ENCODE peak calls at places on chromosomes 7 and 10, in six cellular contexts. One of them, this sample, is unnamed.

GRCh38 chr7:100895701-100895955 is at the start of gene ACHE:
- DNase-seq in fibroblast of the aortic adventitia: no peak
- DNase-seq in HL-60: no peak
- DNase-seq in cardiac muscle cell: no peak
- DNase-seq in neural crest cell: no peak
- DNase-seq in progenitor cell of endocrine pancreas: no peak
- DNase-seq in this sample: no peak

GRCh38 chr10:100738055-100738827 is 7.1 kb upstream of the PAX2 start:
- DNase-seq in fibroblast of the aortic adventitia: no peak
- DNase-seq in HL-60: no peak
- DNase-seq in cardiac muscle cell: no peak
- DNase-seq in neural crest cell: no peak
- DNase-seq in progenitor cell of endocrine pancreas: no peak
- DNase-seq in this sample: no peak

GRCh38 chr10:86798636-86799035 is 42.2 kb downstream of the BMPR1A start:
- DNase-seq in fibroblast of the aortic adventitia: peak; percentile 55
- DNase-seq in HL-60: no peak
- DNase-seq in cardiac muscle cell: no peak
- DNase-seq in neural crest cell: no peak
- DNase-seq in progenitor cell of endocrine pancreas: no peak
- DNase-seq in this sample: no peak

GRCh38 chr10:102167861-102168260 is 15.7 kb downstream of the NOLC1 start:
- DNase-seq in fibroblast of the aortic adventitia: peak; percentile 73
- DNase-seq in HL-60: no peak
- DNase-seq in cardiac muscle cell: no peak
- DNase-seq in neural crest cell: no peak
- DNase-seq in progenitor cell of endocrine pancreas: no peak
- DNase-seq in this sample: no peak

GRCh38 chr7:94295805-94296204 is 98.9 kb upstream of the COL1A2 start:
- DNase-seq in fibroblast of the aortic adventitia: peak; percentile 94
- DNase-seq in HL-60: no peak
- DNase-seq in cardiac muscle cell: peak; percentile 91
- DNase-seq in neural crest cell: no peak
- DNase-seq in progenitor cell of endocrine pancreas: no peak
- DNase-seq in this sample: peak; percentile 73

GRCh38 chr10:69588358-69588757 is 15.1 kb upstream of the NEUROG3 start:
- DNase-seq in fibroblast of the aortic adventitia: no peak
- DNase-seq in HL-60: no peak
- DNase-seq in cardiac muscle cell: no peak
- DNase-seq in neural crest cell: no peak
- DNase-seq in progenitor cell of endocrine pancreas: no peak
- DNase-seq in this sample: no peak

GRCh38 chr7:141562036-141562435 is 10.8 kb downstream of the AGK start:
- DNase-seq in fibroblast of the aortic adventitia: no peak
- DNase-seq in HL-60: no peak
- DNase-seq in cardiac muscle cell: no peak
- DNase-seq in neural crest cell: no peak
- DNase-seq in progenitor cell of endocrine pancreas: no peak
- DNase-seq in this sample: no peak

GRCh38 chr7:128206017-128206746 is 34.9 kb upstream of the LEP start:
- DNase-seq in fibroblast of the aortic adventitia: no peak
- DNase-seq in HL-60: no peak
- DNase-seq in cardiac muscle cell: no peak
- DNase-seq in neural crest cell: no peak
- DNase-seq in progenitor cell of endocrine pancreas: no peak
- DNase-seq in this sample: no peak

GRCh38 chr7:111796671-111797070 is 234.4 kb upstream of the IMMP2L start:
- DNase-seq in fibroblast of the aortic adventitia: peak; percentile 32
- DNase-seq in HL-60: peak; percentile 10
- DNase-seq in cardiac muscle cell: peak; percentile 27
- DNase-seq in neural crest cell: peak; percentile 4
- DNase-seq in progenitor cell of endocrine pancreas: no peak
- DNase-seq in this sample: no peak

GRCh38 chr7:4738711-4739527 is 36.5 kb upstream of the AP5Z1 start:
- DNase-seq in fibroblast of the aortic adventitia: peak; percentile 89
- DNase-seq in HL-60: peak; percentile 55
- DNase-seq in cardiac muscle cell: peak; percentile 90
- DNase-seq in neural crest cell: peak; percentile 11
- DNase-seq in progenitor cell of endocrine pancreas: no peak
- DNase-seq in this sample: peak; percentile 55

GRCh38 chr7:150357277-150357676 is 11.3 kb upstream of the REPIN1 start:
- DNase-seq in fibroblast of the aortic adventitia: no peak
- DNase-seq in HL-60: no peak
- DNase-seq in cardiac muscle cell: no peak
- DNase-seq in neural crest cell: no peak
- DNase-seq in progenitor cell of endocrine pancreas: no peak
- DNase-seq in this sample: no peak

GRCh38 chr10:96975083-96975482 is 143.0 kb downstream of the LCOR start:
- DNase-seq in fibroblast of the aortic adventitia: no peak
- DNase-seq in HL-60: no peak
- DNase-seq in cardiac muscle cell: no peak
- DNase-seq in neural crest cell: no peak
- DNase-seq in progenitor cell of endocrine pancreas: no peak
- DNase-seq in this sample: no peak

GRCh38 chr7:146736446-146737190 is 620.0 kb downstream of the CNTNAP2 start:
- DNase-seq in fibroblast of the aortic adventitia: no peak
- DNase-seq in HL-60: no peak
- DNase-seq in cardiac muscle cell: peak; percentile 7
- DNase-seq in neural crest cell: no peak
- DNase-seq in progenitor cell of endocrine pancreas: no peak
- DNase-seq in this sample: no peak

GRCh38 chr7:37352974-37353948 is 95.4 kb downstream of the ELMO1 start:
- DNase-seq in fibroblast of the aortic adventitia: no peak
- DNase-seq in HL-60: peak; percentile 54
- DNase-seq in cardiac muscle cell: no peak
- DNase-seq in neural crest cell: no peak
- DNase-seq in progenitor cell of endocrine pancreas: no peak
- DNase-seq in this sample: no peak

GRCh38 chr10:34761443-34761842 is 53.7 kb downstream of the PARD3 start:
- DNase-seq in fibroblast of the aortic adventitia: no peak
- DNase-seq in HL-60: no peak
- DNase-seq in cardiac muscle cell: no peak
- DNase-seq in neural crest cell: no peak
- DNase-seq in progenitor cell of endocrine pancreas: no peak
- DNase-seq in this sample: no peak

GRCh38 chr7:118169146-118169545 is 14.8 kb upstream of the LSM8 start:
- DNase-seq in fibroblast of the aortic adventitia: peak; percentile 21
- DNase-seq in HL-60: no peak
- DNase-seq in cardiac muscle cell: no peak
- DNase-seq in neural crest cell: no peak
- DNase-seq in progenitor cell of endocrine pancreas: no peak
- DNase-seq in this sample: no peak

GRCh38 chr10:112677689-112678088 is 230.7 kb downstream of the VTI1A start:
- DNase-seq in fibroblast of the aortic adventitia: no peak
- DNase-seq in HL-60: no peak
- DNase-seq in cardiac muscle cell: peak; percentile 25
- DNase-seq in neural crest cell: no peak
- DNase-seq in progenitor cell of endocrine pancreas: no peak
- DNase-seq in this sample: no peak

GRCh38 chr10:27256299-27256698 is 15.7 kb upstream of the ACBD5 start:
- DNase-seq in fibroblast of the aortic adventitia: no peak
- DNase-seq in HL-60: no peak
- DNase-seq in cardiac muscle cell: no peak
- DNase-seq in neural crest cell: no peak
- DNase-seq in progenitor cell of endocrine pancreas: no peak
- DNase-seq in this sample: no peak

GRCh38 chr7:132571970-132572369 is 4.3 kb downstream of the PLXNA4 start:
- DNase-seq in fibroblast of the aortic adventitia: no peak
- DNase-seq in HL-60: no peak
- DNase-seq in cardiac muscle cell: no peak
- DNase-seq in neural crest cell: no peak
- DNase-seq in progenitor cell of endocrine pancreas: no peak
- DNase-seq in this sample: no peak

GRCh38 chr7:74656911-74657691 is 417 bp upstream of the GTF2I start:
- DNase-seq in fibroblast of the aortic adventitia: peak; percentile 94
- DNase-seq in HL-60: peak; percentile 93
- DNase-seq in cardiac muscle cell: peak; percentile 99
- DNase-seq in neural crest cell: peak; percentile 99
- DNase-seq in progenitor cell of endocrine pancreas: peak; percentile 98
- DNase-seq in this sample: peak; percentile 88

DNA sequence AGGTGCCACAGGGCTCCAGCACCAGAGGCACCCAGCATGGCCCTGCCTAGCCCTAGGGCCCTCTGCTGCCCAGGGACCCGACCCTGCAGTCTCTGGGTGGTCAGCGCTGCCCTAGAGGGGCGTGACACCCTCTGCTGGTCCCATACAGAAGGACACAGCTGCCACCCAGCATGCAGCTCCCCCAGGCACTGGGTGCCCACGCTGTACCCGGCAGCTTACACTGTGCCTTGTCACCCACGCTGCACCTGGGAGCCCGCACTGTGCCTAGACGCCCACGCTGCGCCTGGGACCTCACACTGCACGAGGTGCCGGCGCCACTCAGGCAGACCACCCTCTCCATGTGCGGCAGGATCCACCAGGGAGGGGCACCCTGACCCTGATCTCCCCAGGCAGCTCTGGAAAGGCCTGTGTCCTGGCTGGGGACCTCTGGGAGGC is 55.2 kb downstream of the PWWP2B start:
- DNase-seq in fibroblast of the aortic adventitia: no peak
- DNase-seq in HL-60: no peak
- DNase-seq in cardiac muscle cell: no peak
- DNase-seq in neural crest cell: no peak
- DNase-seq in progenitor cell of endocrine pancreas: no peak
- DNase-seq in this sample: no peak
- TF ChIP-seq CTCF in fibroblast of the aortic adventitia: no peak
- TF ChIP-seq CTCF in HL-60: no peak
- TF ChIP-seq CTCF in cardiac muscle cell: no peak
- TF ChIP-seq CTCF in neural crest cell: peak; percentile 37
- TF ChIP-seq CTCF in progenitor cell of endocrine pancreas: peak; percentile 30
- TF ChIP-seq CTCF in this sample: no peak

GRCh38 chr7:25295404-25295803 is 67.1 kb upstream of the NPVF start:
- DNase-seq in fibroblast of the aortic adventitia: no peak
- DNase-seq in HL-60: no peak
- DNase-seq in cardiac muscle cell: no peak
- DNase-seq in neural crest cell: no peak
- DNase-seq in progenitor cell of endocrine pancreas: no peak
- DNase-seq in this sample: no peak
- TF ChIP-seq CTCF in fibroblast of the aortic adventitia: no peak
- TF ChIP-seq CTCF in HL-60: no peak
- TF ChIP-seq CTCF in cardiac muscle cell: no peak
- TF ChIP-seq CTCF in neural crest cell: no peak
- TF ChIP-seq CTCF in progenitor cell of endocrine pancreas: no peak
- TF ChIP-seq CTCF in this sample: no peak

GRCh38 chr10:75187961-75188426 is 22.6 kb upstream of the VDAC2 start:
- DNase-seq in fibroblast of the aortic adventitia: peak; percentile 78
- DNase-seq in HL-60: no peak
- DNase-seq in cardiac muscle cell: peak; percentile 73
- DNase-seq in neural crest cell: peak; percentile 34
- DNase-seq in progenitor cell of endocrine pancreas: peak; percentile 19
- DNase-seq in this sample: peak; percentile 44
- TF ChIP-seq CTCF in fibroblast of the aortic adventitia: peak; percentile 83
- TF ChIP-seq CTCF in HL-60: peak; percentile 66
- TF ChIP-seq CTCF in cardiac muscle cell: peak; percentile 79
- TF ChIP-seq CTCF in neural crest cell: peak; percentile 79
- TF ChIP-seq CTCF in progenitor cell of endocrine pancreas: peak; percentile 72
- TF ChIP-seq CTCF in this sample: peak; percentile 81

DNA sequence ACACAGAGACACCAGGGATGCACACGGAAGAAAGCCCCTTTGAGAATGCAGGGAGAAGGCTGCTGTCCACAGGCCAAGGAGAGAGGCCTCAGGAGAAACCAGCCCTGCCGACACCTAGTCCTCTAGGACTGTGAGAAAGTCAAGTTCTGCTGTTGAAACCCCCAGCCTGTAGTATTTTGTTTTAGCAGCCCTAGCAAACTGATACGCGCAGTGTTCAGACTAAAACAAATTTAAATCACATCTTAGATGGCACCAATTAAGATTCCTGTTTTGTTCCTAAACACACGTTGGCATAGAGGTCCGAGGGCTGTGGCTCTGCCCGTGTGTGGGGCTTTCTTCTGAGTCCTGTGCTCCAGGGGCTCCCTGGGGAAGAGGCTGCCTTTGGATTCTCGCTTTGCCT is 21.7 kb downstream of the LMTK2 start:
- DNase-seq in fibroblast of the aortic adventitia: no peak
- DNase-seq in HL-60: no peak
- DNase-seq in cardiac muscle cell: no peak
- DNase-seq in neural crest cell: no peak
- DNase-seq in progenitor cell of endocrine pancreas: no peak
- DNase-seq in this sample: no peak
- TF ChIP-seq CTCF in fibroblast of the aortic adventitia: no peak
- TF ChIP-seq CTCF in HL-60: no peak
- TF ChIP-seq CTCF in cardiac muscle cell: no peak
- TF ChIP-seq CTCF in neural crest cell: no peak
- TF ChIP-seq CTCF in progenitor cell of endocrine pancreas: no peak
- TF ChIP-seq CTCF in this sample: no peak

GRCh38 chr10:23202736-23203135 is 10.6 kb downstream of the PTF1A start:
- DNase-seq in fibroblast of the aortic adventitia: no peak
- DNase-seq in HL-60: no peak
- DNase-seq in cardiac muscle cell: no peak
- DNase-seq in neural crest cell: no peak
- DNase-seq in progenitor cell of endocrine pancreas: no peak
- DNase-seq in this sample: no peak
- TF ChIP-seq CTCF in fibroblast of the aortic adventitia: no peak
- TF ChIP-seq CTCF in HL-60: no peak
- TF ChIP-seq CTCF in cardiac muscle cell: no peak
- TF ChIP-seq CTCF in neural crest cell: no peak
- TF ChIP-seq CTCF in progenitor cell of endocrine pancreas: no peak
- TF ChIP-seq CTCF in this sample: no peak

This sample was measured in astrocyte of the cerebellum.